ENCODE peak calls at places on chromosome 19, in six cellular contexts. One of them, this sample, is unnamed.
A peak's percentile ranks its signal among the peaks of the same experiment; 100 is the strongest.

GRCh38 chr19:18021121-18021755 is 13.3 kb downstream of the ARRDC2 start:
- DNase-seq in CD8-positive, alpha-beta memory T cell: peak; percentile 61
- DNase-seq in CMK: no peak
- DNase-seq in brain microvascular endothelial cell: peak; percentile 91
- DNase-seq in right cardiac atrium: peak; percentile 96
- DNase-seq in iris pigment epithelial cell: peak; percentile 95
- DNase-seq in this sample: peak; percentile 99

GRCh38 chr19:55753401-55753800 is 5.5 kb upstream of the RFPL4A start:
- DNase-seq in brain microvascular endothelial cell: no peak
- DNase-seq in CD8-positive, alpha-beta memory T cell: no peak
- DNase-seq in CMK: no peak
- DNase-seq in right cardiac atrium: no peak
- DNase-seq in iris pigment epithelial cell: no peak
- DNase-seq in this sample: no peak

GRCh38 chr19:4303778-4304508 is 455 bp upstream of the FSD1 start:
- DNase-seq in brain microvascular endothelial cell: no peak
- DNase-seq in right cardiac atrium: no peak
- DNase-seq in iris pigment epithelial cell: no peak
- DNase-seq in CD8-positive, alpha-beta memory T cell: no peak
- DNase-seq in CMK: no peak
- DNase-seq in this sample: no peak

GRCh38 chr19:7689165-7689564 is 8.5 kb downstream of the TRAPPC5 start:
- DNase-seq in CMK: no peak
- DNase-seq in CD8-positive, alpha-beta memory T cell: no peak
- DNase-seq in brain microvascular endothelial cell: no peak
- DNase-seq in iris pigment epithelial cell: no peak
- DNase-seq in right cardiac atrium: peak; percentile 44
- DNase-seq in this sample: no peak

GRCh38 chr19:6069268-6069771 is 41.0 kb downstream of the RFX2 start:
- DNase-seq in right cardiac atrium: no peak
- DNase-seq in CMK: no peak
- DNase-seq in iris pigment epithelial cell: no peak
- DNase-seq in CD8-positive, alpha-beta memory T cell: no peak
- DNase-seq in brain microvascular endothelial cell: no peak
- DNase-seq in this sample: no peak

GRCh38 chr19:5128251-5128931 is 159.5 kb downstream of the KDM4B start:
- DNase-seq in right cardiac atrium: peak; percentile 95
- DNase-seq in CMK: no peak
- DNase-seq in iris pigment epithelial cell: peak; percentile 82
- DNase-seq in brain microvascular endothelial cell: peak; percentile 83
- DNase-seq in CD8-positive, alpha-beta memory T cell: no peak
- DNase-seq in this sample: peak; percentile 64

GRCh38 chr19:18519962-18520847 is 1.7 kb downstream of the ELL start:
- DNase-seq in right cardiac atrium: peak; percentile 73
- DNase-seq in brain microvascular endothelial cell: peak; percentile 67
- DNase-seq in CMK: no peak
- DNase-seq in CD8-positive, alpha-beta memory T cell: peak; percentile 39
- DNase-seq in iris pigment epithelial cell: peak; percentile 84
- DNase-seq in this sample: peak; percentile 82

GRCh38 chr19:58007285-58007684 is 4.7 kb upstream of the ZNF606 start:
- DNase-seq in CD8-positive, alpha-beta memory T cell: no peak
- DNase-seq in brain microvascular endothelial cell: no peak
- DNase-seq in right cardiac atrium: no peak
- DNase-seq in iris pigment epithelial cell: no peak
- DNase-seq in CMK: peak; percentile 14
- DNase-seq in this sample: no peak

GRCh38 chr19:6161271-6161850 is 25.9 kb downstream of the ACSBG2 start:
- DNase-seq in CD8-positive, alpha-beta memory T cell: peak; percentile 28
- DNase-seq in right cardiac atrium: peak; percentile 65
- DNase-seq in brain microvascular endothelial cell: no peak
- DNase-seq in CMK: peak; percentile 100
- DNase-seq in iris pigment epithelial cell: no peak
- DNase-seq in this sample: peak; percentile 47

GRCh38 chr19:38675611-38676010 is 28.2 kb downstream of the ACTN4 start:
- DNase-seq in CMK: peak; percentile 46
- DNase-seq in brain microvascular endothelial cell: no peak
- DNase-seq in iris pigment epithelial cell: no peak
- DNase-seq in CD8-positive, alpha-beta memory T cell: no peak
- DNase-seq in right cardiac atrium: no peak
- DNase-seq in this sample: no peak

This sample was measured in lung microvascular endothelial cell.